ENCODE peak calls at places on chromosomes 12 and 14, in ten cellular contexts. N is heart left ventricle, M is suprapubic skin, C is mammary epithelial cell, Y is heart right ventricle, B is endodermal cell, I is kidney, O is IMR-90, H is fibroblast of villous mesenchyme, T is neural crest cell. X is an unnamed sample.

GRCh38 chr12:25744334-25744733 is 191.3 kb upstream of the LMNTD1 start:
- DNase-seq in H (no peak), Y (no peak), N (no peak), C (no peak), I (no peak), M (no peak), O (peak), T (no peak), B (no peak), X (no peak)

GRCh38 chr14:54446201-54446693 is 5.1 kb upstream of the CNIH1 start:
- DNase-seq in O (no peak), B (no peak), H (no peak), N (no peak), C (peak), T (no peak), M (no peak), Y (no peak), I (no peak), X (no peak)

GRCh38 chr12:9604288-9604687 is 3.4 kb downstream of the KLRB1 start:
- DNase-seq in Y (no peak), M (no peak), I (no peak), C (no peak), B (no peak), T (no peak), H (no peak), O (no peak), N (no peak), X (no peak)

GRCh38 chr12:88058719-88059077 is 29.5 kb upstream of the C12orf50 start:
- DNase-seq in O (no peak), I (no peak), C (no peak), N (no peak), H (no peak), M (no peak), B (no peak), T (no peak), Y (no peak), X (no peak)

GRCh38 chr12:39173689-39174088 is 268.3 kb upstream of the CPNE8 start:
- DNase-seq in I (no peak), C (peak), M (no peak), O (no peak), H (no peak), Y (no peak), B (no peak), N (no peak), T (no peak), X (no peak)

GRCh38 chr12:15532364-15532977 is 210.2 kb downstream of the PTPRO start:
- DNase-seq in T (no peak), Y (no peak), N (no peak), O (peak), B (peak), C (peak), H (peak), M (no peak), I (no peak), X (no peak)

GRCh38 chr12:58575281-58575680 is 345.0 kb downstream of the LRIG3 start:
- DNase-seq in C (no peak), O (peak), Y (no peak), B (no peak), H (peak), M (no peak), I (no peak), T (no peak), N (no peak), X (no peak)

GRCh38 chr12:94147377-94147990 is 893 bp upstream of the PLXNC1 start:
- DNase-seq in H (no peak), N (no peak), B (peak), M (no peak), I (no peak), O (no peak), C (no peak), T (no peak), Y (no peak), X (no peak)

GRCh38 chr14:92649934-92650545 is 98.4 kb downstream of the LGMN start:
- DNase-seq in N (no peak), I (peak), H (peak), O (peak), Y (peak), M (peak), T (no peak), C (peak), B (no peak), X (no peak)

GRCh38 chr12:64682572-64683277 is 72.4 kb downstream of the RASSF3 start:
- DNase-seq in H (peak), B (peak), I (no peak), N (no peak), Y (no peak), O (peak), M (no peak), T (no peak), C (no peak), X (no peak)

GRCh38 chr12:121805171-121805687 is 1.4 kb downstream of the SETD1B start:
- DNase-seq in N (peak), T (no peak), I (peak), M (peak), H (peak), Y (no peak), B (peak), C (peak), O (no peak), X (no peak)

GRCh38 chr12:89225808-89226368 is 126.4 kb downstream of the DUSP6 start:
- DNase-seq in B (peak), I (no peak), T (no peak), M (no peak), H (peak), N (no peak), Y (no peak), C (peak), O (peak), X (no peak)

GRCh38 chr12:106246891-106247730 is 709 bp downstream of the CKAP4 start:
- DNase-seq in I (peak), C (peak), T (peak), O (peak), M (peak), B (peak), Y (peak), N (peak), H (peak), X (peak)

GRCh38 chr12:124391340-124392261 is 96.7 kb downstream of the RFLNA start:
- DNase-seq in B (no peak), I (peak), H (peak), Y (peak), N (peak), M (no peak), O (peak), T (no peak), C (no peak), X (no peak)

GRCh38 chr14:65096323-65097089 is 5.8 kb downstream of the MAX start:
- DNase-seq in H (peak), B (no peak), M (no peak), O (no peak), Y (peak), C (peak), I (no peak), N (no peak), T (no peak), X (no peak)

GRCh38 chr12:70756791-70757190 is 119.6 kb upstream of the PTPRB start:
- DNase-seq in I (no peak), T (no peak), N (no peak), H (no peak), Y (no peak), M (no peak), C (no peak), B (no peak), O (no peak), X (no peak)

GRCh38 chr14:59190372-59190771 is 1.9 kb downstream of the DAAM1 start:
- DNase-seq in Y (no peak), C (no peak), N (no peak), M (no peak), I (no peak), T (peak), H (no peak), O (no peak), B (peak), X (peak)

GRCh38 chr14:37592288-37593274 is 2.5 kb downstream of the FOXA1 start:
- DNase-seq in B (peak), N (no peak), T (no peak), C (no peak), Y (peak), M (no peak), H (no peak), I (peak), O (no peak), X (no peak)

GRCh38 chr14:37594916-37595808 is at the start of the genes FOXA1 and TTC6:
- DNase-seq in C (peak), I (peak), T (no peak), O (peak), N (no peak), M (no peak), Y (peak), H (peak), B (peak), X (peak)

GRCh38 chr14:37595809-37596595 is 573 bp downstream of the TTC6 start:
- DNase-seq in Y (no peak), T (no peak), I (peak), B (peak), O (peak), N (no peak), M (no peak), H (no peak), C (peak), X (peak)

GRCh38 chr14:37593496-37594237 is 1.4 kb downstream of the FOXA1 start:
- DNase-seq in H (no peak), N (no peak), T (no peak), M (no peak), C (no peak), O (no peak), Y (no peak), B (no peak), I (no peak), X (no peak)

GRCh38 chr14:37594238-37594915 is 672 bp downstream of the FOXA1 start:
- DNase-seq in B (peak), H (peak), C (peak), O (peak), N (no peak), Y (no peak), T (peak), I (peak), M (peak), X (peak)
- TF ChIP-seq CTCF in B (peak), H (peak), C (peak), O (peak), N (peak), Y (peak), T (peak), I (peak), M (peak), X (peak)

DNA sequence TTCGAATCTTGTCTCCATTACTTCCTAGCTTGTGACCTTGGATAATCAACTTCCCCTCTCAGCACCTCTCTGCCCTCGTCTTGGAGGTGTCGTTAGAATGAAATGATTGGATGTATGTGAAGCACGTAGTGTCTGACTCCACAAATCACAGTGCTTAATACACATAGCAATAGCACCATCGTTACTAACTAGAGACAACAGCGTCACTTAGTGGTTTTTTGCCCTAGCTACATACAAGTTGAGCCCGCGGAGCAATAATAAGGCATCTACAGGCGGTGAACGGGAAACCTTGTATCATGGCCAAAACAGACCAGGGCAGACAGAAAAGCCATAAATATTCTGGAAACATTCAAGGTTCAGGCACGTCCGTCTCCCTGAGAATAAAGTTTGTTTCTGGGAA is 154.9 kb downstream of the ASCL4 start:
- DNase-seq in T (no peak), C (peak), B (peak), H (peak), Y (no peak), O (peak), I (no peak), M (no peak), N (no peak), X (no peak)
- TF ChIP-seq CTCF in T (peak), C (peak), B (peak), H (peak), Y (no peak), O (peak), I (peak), M (no peak), N (peak), X (no peak)

GRCh38 chr14:70887207-70888150 is 19.8 kb upstream of the PCNX1 start:
- DNase-seq in O (peak), H (peak), N (no peak), Y (no peak), T (no peak), B (no peak), I (no peak), C (peak), M (no peak), X (no peak)

GRCh38 chr14:70882771-70883492 is 24.3 kb upstream of the PCNX1 start:
- DNase-seq in O (peak), I (no peak), B (no peak), T (no peak), C (peak), H (peak), Y (no peak), M (no peak), N (no peak), X (no peak)

GRCh38 chr14:70885343-70886014 is 21.8 kb upstream of the PCNX1 start:
- DNase-seq in O (no peak), T (no peak), H (no peak), C (no peak), B (no peak), I (no peak), M (no peak), Y (no peak), N (no peak), X (peak)

GRCh38 chr14:70886421-70887206 is 20.6 kb upstream of the PCNX1 start:
- DNase-seq in H (no peak), O (no peak), T (no peak), I (no peak), B (no peak), M (no peak), N (no peak), Y (no peak), C (no peak), X (no peak)

DNA sequence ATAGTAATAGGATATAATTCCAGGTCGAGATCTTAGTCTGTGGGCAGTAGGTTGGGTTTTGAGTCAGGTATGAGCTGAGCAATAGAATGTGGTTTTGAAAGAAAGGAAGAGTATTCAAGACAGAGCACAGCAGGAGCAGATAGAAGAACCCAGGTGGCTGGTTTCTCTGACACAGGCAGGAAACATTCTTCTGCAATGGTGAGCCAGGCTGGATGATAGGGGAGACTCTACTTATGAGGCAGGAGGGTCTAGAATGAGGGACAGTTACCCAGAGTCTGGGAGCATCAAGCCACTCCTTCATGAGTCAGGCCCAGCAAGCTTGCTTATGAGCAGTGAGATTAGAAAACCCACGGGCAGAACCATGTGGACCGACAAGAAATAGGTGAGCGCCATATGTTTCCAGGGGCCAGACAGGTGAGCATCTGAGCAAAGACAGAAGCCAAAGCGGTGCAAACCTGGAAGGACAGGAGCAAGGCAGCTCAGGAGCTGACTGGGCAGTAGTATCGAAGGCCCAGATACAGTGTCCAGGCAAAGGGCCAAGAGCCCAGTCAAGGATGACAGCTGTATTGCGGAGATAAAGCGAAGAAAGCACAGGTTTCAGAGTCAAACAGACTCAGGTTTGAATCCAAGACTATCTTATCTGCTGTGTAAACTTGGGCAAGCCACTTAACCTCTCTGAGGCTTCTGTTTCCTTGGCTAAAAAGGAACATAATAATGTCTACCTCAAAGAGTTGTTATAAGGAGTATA is 22.5 kb upstream of the PCNX1 start:
- DNase-seq in M (no peak), O (no peak), N (no peak), T (no peak), I (no peak), C (peak), Y (no peak), H (no peak), B (no peak), X (no peak)
- TF ChIP-seq CTCF in M (no peak), O (no peak), N (no peak), T (no peak), I (no peak), C (no peak), Y (no peak), H (no peak), B (no peak), X (no peak)

DNA sequence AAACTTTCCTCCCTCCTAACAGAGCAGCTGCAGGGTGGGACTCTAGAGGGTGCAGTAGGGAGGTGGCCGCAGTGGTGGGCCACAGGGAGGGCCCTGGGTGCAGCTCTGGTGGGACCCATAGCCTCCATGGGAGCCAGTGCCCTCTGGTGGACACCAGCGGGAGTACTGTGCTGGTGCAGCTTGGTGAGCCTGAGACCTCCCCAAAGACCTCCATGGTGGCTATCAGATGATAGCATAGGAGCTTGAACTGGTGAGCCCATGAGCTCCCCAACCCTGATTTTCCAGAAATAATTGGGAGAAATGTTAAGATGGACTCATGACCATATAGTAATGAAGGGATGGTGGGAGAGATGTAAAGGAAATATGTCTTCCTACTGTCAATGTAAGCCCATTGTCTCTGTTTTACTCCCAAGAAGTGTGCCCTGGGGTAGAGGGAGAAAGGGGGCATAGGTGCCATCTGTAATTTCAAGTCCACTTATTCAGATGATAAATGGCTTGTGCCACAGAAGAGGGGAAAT is 98.7 kb downstream of the GAS2L3 start:
- DNase-seq in M (no peak), N (no peak), C (no peak), T (peak), Y (peak), B (peak), H (no peak), I (no peak), O (no peak), X (peak)
- TF ChIP-seq CTCF in M (no peak), N (peak), C (peak), T (peak), Y (peak), B (peak), H (peak), I (peak), O (peak), X (no peak)

GRCh38 chr12:100393202-100393601 is 36.3 kb downstream of the SLC17A8 start:
- DNase-seq in M (no peak), O (no peak), N (no peak), Y (no peak), I (no peak), H (no peak), B (no peak), T (no peak), C (no peak), X (no peak)

GRCh38 chr12:100388382-100388781 is 31.5 kb downstream of the SLC17A8 start:
- DNase-seq in M (no peak), H (no peak), T (no peak), Y (no peak), B (no peak), C (no peak), O (no peak), N (no peak), I (no peak), X (no peak)

GRCh38 chr12:100395811-100396210 is 38.9 kb downstream of the SLC17A8 start:
- DNase-seq in B (no peak), N (no peak), H (no peak), O (no peak), I (no peak), Y (no peak), T (no peak), M (no peak), C (no peak), X (no peak)

DNA sequence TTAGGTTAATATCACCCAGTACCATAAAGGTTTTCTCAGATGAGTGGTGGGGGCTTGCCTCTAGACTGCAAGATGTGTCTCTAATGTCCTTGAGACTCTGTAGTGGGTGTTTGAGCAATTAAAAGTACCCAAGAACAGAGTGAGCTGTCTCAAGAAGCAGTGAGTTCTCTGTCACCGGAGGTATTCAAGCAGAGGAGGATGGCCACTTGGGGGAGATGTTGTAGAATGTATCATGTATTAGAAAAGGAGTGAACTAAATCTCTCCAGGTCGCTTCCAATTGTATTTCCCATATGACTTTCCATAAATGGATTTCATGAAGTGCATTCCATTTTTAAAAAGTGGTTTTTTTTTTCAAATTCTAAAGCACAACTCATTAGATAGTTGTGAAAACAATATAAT is 35.0 kb downstream of the SLC17A8 start:
- DNase-seq in T (no peak), N (no peak), I (no peak), M (no peak), H (no peak), O (no peak), C (no peak), Y (no peak), B (no peak), X (no peak)
- TF ChIP-seq CTCF in T (no peak), N (peak), I (peak), M (no peak), H (peak), O (no peak), C (peak), Y (peak), B (peak), X (no peak)

GRCh38 chr12:76341436-76342030 is 6.7 kb downstream of the BBS10 start:
- DNase-seq in I (no peak), T (no peak), C (peak), N (no peak), H (no peak), M (no peak), B (no peak), Y (no peak), O (peak), X (no peak)

GRCh38 chr12:76345569-76345968 is 2.6 kb downstream of the BBS10 start:
- DNase-seq in C (no peak), T (no peak), H (no peak), M (no peak), N (no peak), B (no peak), O (no peak), Y (no peak), I (no peak), X (no peak)

GRCh38 chr12:76346236-76346635 is 2.0 kb downstream of the BBS10 start:
- DNase-seq in I (no peak), B (no peak), H (peak), T (no peak), Y (no peak), N (no peak), C (no peak), O (peak), M (no peak), X (no peak)

GRCh38 chr12:76348079-76348901 is at the start of gene BBS10:
- DNase-seq in O (peak), C (peak), T (peak), H (peak), N (peak), Y (peak), I (peak), M (peak), B (peak), X (peak)

GRCh38 chr12:76346798-76347420 is 1.3 kb downstream of the BBS10 start:
- DNase-seq in Y (no peak), I (no peak), C (peak), N (no peak), M (no peak), T (no peak), O (peak), H (peak), B (no peak), X (no peak)
- TF ChIP-seq CTCF in Y (peak), I (peak), C (peak), N (peak), M (no peak), T (peak), O (peak), H (peak), B (peak), X (no peak)